ENCODE peak calls at places on chromosomes 2 and 18, in nine cellular contexts. Z is EH, B is endodermal cell, F is HEK293T, T is activated B cell treated with CpG ODN at 0.5 μM for 24 hours, A is Right ventricle myocardium superior, V is NCI-H2081, R is astrocyte of the spinal cord, O is cardiac fibroblast. E is an unnamed sample.

GRCh38 chr2:177906041-177906718 is 166.4 kb downstream of the PDE11A start:
- DNase-seq in Z (peak), B (peak), F (peak), T (peak), A (peak), V (peak), R (peak), O (peak), E (peak)

GRCh38 chr2:152532241-152532640 is 185.0 kb downstream of the PRPF40A start:
- DNase-seq in Z (peak), B (no peak), F (no peak), T (no peak), A (no peak), V (no peak), R (no peak), O (no peak), E (no peak)

GRCh38 chr18:75167759-75168211 is 41.2 kb downstream of the PTGR3 start:
- DNase-seq in Z (no peak), B (peak), F (no peak), T (no peak), A (peak), V (no peak), R (peak), O (no peak), E (no peak)

GRCh38 chr2:230757476-230757875 is 44.8 kb downstream of the CAB39 start:
- DNase-seq in Z (peak), B (no peak), F (no peak), T (no peak), A (no peak), V (no peak), R (peak), O (peak), E (no peak)

GRCh38 chr2:129758461-129759185 is 220.8 kb upstream of the RAB6C start:
- DNase-seq in Z (no peak), B (peak), F (no peak), T (no peak), A (no peak), V (no peak), R (no peak), O (no peak), E (no peak)

GRCh38 chr2:202034249-202035088 is 814 bp downstream of the FZD7 start:
- DNase-seq in Z (peak), B (peak), F (peak), T (peak), A (peak), V (peak), R (peak), O (peak), E (no peak)

GRCh38 chr2:16777123-16777872 is 111.7 kb upstream of the CYRIA start:
- DNase-seq in Z (no peak), B (no peak), F (no peak), T (no peak), A (no peak), V (no peak), R (no peak), O (no peak), E (no peak)

GRCh38 chr18:74951165-74951760 is 257.7 kb downstream of the PTGR3 start:
- DNase-seq in Z (peak), B (no peak), F (no peak), T (no peak), A (peak), V (no peak), R (peak), O (peak), E (peak)

GRCh38 chr2:238561230-238561629 is 134.5 kb downstream of the ASB1 start:
- DNase-seq in Z (peak), B (no peak), F (no peak), T (no peak), A (no peak), V (no peak), R (no peak), O (no peak), E (no peak)

GRCh38 chr2:130930740-130931659 is 94.3 kb downstream of the ARHGEF4 start:
- DNase-seq in Z (no peak), B (no peak), F (no peak), T (no peak), A (no peak), V (no peak), R (no peak), O (no peak), E (no peak)

GRCh38 chr2:192749606-192750200 is 555.0 kb upstream of the TMEFF2 start:
- DNase-seq in Z (no peak), B (peak), F (peak), T (no peak), A (no peak), V (peak), R (peak), O (peak), E (no peak)

GRCh38 chr18:29912351-29912750 is 1130.2 kb downstream of the DSC3 start:
- DNase-seq in Z (no peak), B (no peak), F (no peak), T (no peak), A (no peak), V (no peak), R (no peak), O (no peak), E (no peak)

GRCh38 chr2:238506669-238507068 is 79.9 kb downstream of the ASB1 start:
- DNase-seq in Z (no peak), B (peak), F (no peak), T (no peak), A (no peak), V (no peak), R (no peak), O (no peak), E (no peak)

GRCh38 chr2:152050915-152051314 is 47.9 kb downstream of the CACNB4 start:
- DNase-seq in Z (no peak), B (no peak), F (no peak), T (no peak), A (no peak), V (no peak), R (no peak), O (no peak), E (no peak)

GRCh38 chr18:75036941-75037516 is 171.9 kb downstream of the PTGR3 start:
- DNase-seq in Z (peak), B (no peak), F (no peak), T (no peak), A (no peak), V (no peak), R (no peak), O (peak), E (no peak)

GRCh38 chr2:212732860-212733259 is 194.3 kb upstream of the ERBB4 start:
- DNase-seq in Z (no peak), B (no peak), F (no peak), T (no peak), A (no peak), V (no peak), R (no peak), O (no peak), E (no peak)

GRCh38 chr2:23916727-23917458 is 10.0 kb downstream of the ATAD2B start:
- DNase-seq in Z (no peak), B (no peak), F (no peak), T (no peak), A (no peak), V (no peak), R (peak), O (no peak), E (peak)

GRCh38 chr18:54802686-54803395 is 25.4 kb upstream of the RAB27B start:
- DNase-seq in Z (no peak), B (no peak), F (no peak), T (no peak), A (no peak), V (no peak), R (no peak), O (no peak), E (no peak)

GRCh38 chr2:105744909-105745853 is at the start of gene NCK2:
- DNase-seq in Z (peak), B (peak), F (peak), T (peak), A (no peak), V (no peak), R (peak), O (peak), E (no peak)

GRCh38 chr2:192123847-192124246 is 70.9 kb downstream of the TMEFF2 start:
- DNase-seq in Z (no peak), B (no peak), F (no peak), T (no peak), A (no peak), V (no peak), R (no peak), O (peak), E (no peak)

E was measured in naive thymus-derived CD4-positive, alpha-beta T cell.